ENCODE peak calls at places on chromosomes 7 and 10, in six cellular contexts. One of them, this sample, is unnamed.

GRCh38 chr7:2383543-2384274 is 19.7 kb upstream of the CHST12 start:
- DNase-seq in H54: no peak
- DNase-seq in neural crest cell: no peak
- DNase-seq in activated CD8-positive, alpha-beta memory T cell treated with anti-CD3 and anti-CD28 coated beads, Interleukin-2, amount 50 U/mL, for 48 hours: no peak
- DNase-seq in activated CD4-positive, alpha-beta T cell treated with anti-CD3 and anti-CD28 coated beads for 24 hours: no peak
- DNase-seq in hippocampal formation: peak
- DNase-seq in this sample: no peak

GRCh38 chr10:131746241-131746711 is 154.5 kb upstream of the PPP2R2D start:
- DNase-seq in H54: no peak
- DNase-seq in neural crest cell: no peak
- DNase-seq in activated CD8-positive, alpha-beta memory T cell treated with anti-CD3 and anti-CD28 coated beads, Interleukin-2, amount 50 U/mL, for 48 hours: no peak
- DNase-seq in activated CD4-positive, alpha-beta T cell treated with anti-CD3 and anti-CD28 coated beads for 24 hours: no peak
- DNase-seq in hippocampal formation: no peak
- DNase-seq in this sample: no peak

GRCh38 chr7:155208681-155209477 is 88.8 kb upstream of the INSIG1 start:
- DNase-seq in H54: peak
- DNase-seq in neural crest cell: no peak
- DNase-seq in activated CD8-positive, alpha-beta memory T cell treated with anti-CD3 and anti-CD28 coated beads, Interleukin-2, amount 50 U/mL, for 48 hours: no peak
- DNase-seq in activated CD4-positive, alpha-beta T cell treated with anti-CD3 and anti-CD28 coated beads for 24 hours: no peak
- DNase-seq in hippocampal formation: no peak
- DNase-seq in this sample: no peak

GRCh38 chr7:127667017-127667670 is 15.2 kb downstream of the SND1 start:
- DNase-seq in H54: peak
- DNase-seq in neural crest cell: no peak
- DNase-seq in activated CD8-positive, alpha-beta memory T cell treated with anti-CD3 and anti-CD28 coated beads, Interleukin-2, amount 50 U/mL, for 48 hours: no peak
- DNase-seq in activated CD4-positive, alpha-beta T cell treated with anti-CD3 and anti-CD28 coated beads for 24 hours: no peak
- DNase-seq in hippocampal formation: no peak
- DNase-seq in this sample: no peak

GRCh38 chr7:378551-379455 is 88.8 kb downstream of the FOXL3 start:
- DNase-seq in H54: no peak
- DNase-seq in neural crest cell: no peak
- DNase-seq in activated CD8-positive, alpha-beta memory T cell treated with anti-CD3 and anti-CD28 coated beads, Interleukin-2, amount 50 U/mL, for 48 hours: peak
- DNase-seq in activated CD4-positive, alpha-beta T cell treated with anti-CD3 and anti-CD28 coated beads for 24 hours: no peak
- DNase-seq in hippocampal formation: no peak
- DNase-seq in this sample: peak

GRCh38 chr10:54559498-54559897 is 241.5 kb downstream of the PCDH15 start:
- DNase-seq in H54: no peak
- DNase-seq in neural crest cell: no peak
- DNase-seq in activated CD8-positive, alpha-beta memory T cell treated with anti-CD3 and anti-CD28 coated beads, Interleukin-2, amount 50 U/mL, for 48 hours: no peak
- DNase-seq in activated CD4-positive, alpha-beta T cell treated with anti-CD3 and anti-CD28 coated beads for 24 hours: no peak
- DNase-seq in hippocampal formation: no peak
- DNase-seq in this sample: no peak

GRCh38 chr10:90451283-90451682 is 406.6 kb downstream of the HTR7 start:
- DNase-seq in H54: no peak
- DNase-seq in neural crest cell: no peak
- DNase-seq in activated CD8-positive, alpha-beta memory T cell treated with anti-CD3 and anti-CD28 coated beads, Interleukin-2, amount 50 U/mL, for 48 hours: no peak
- DNase-seq in activated CD4-positive, alpha-beta T cell treated with anti-CD3 and anti-CD28 coated beads for 24 hours: no peak
- DNase-seq in hippocampal formation: no peak
- DNase-seq in this sample: no peak

GRCh38 chr7:128005117-128005516 is 26.1 kb downstream of the LRRC4 start:
- DNase-seq in H54: no peak
- DNase-seq in neural crest cell: no peak
- DNase-seq in activated CD8-positive, alpha-beta memory T cell treated with anti-CD3 and anti-CD28 coated beads, Interleukin-2, amount 50 U/mL, for 48 hours: no peak
- DNase-seq in activated CD4-positive, alpha-beta T cell treated with anti-CD3 and anti-CD28 coated beads for 24 hours: no peak
- DNase-seq in hippocampal formation: no peak
- DNase-seq in this sample: no peak

GRCh38 chr10:101065479-101066145 is 3.8 kb downstream of the KAZALD1 start:
- DNase-seq in H54: no peak
- DNase-seq in neural crest cell: no peak
- DNase-seq in activated CD8-positive, alpha-beta memory T cell treated with anti-CD3 and anti-CD28 coated beads, Interleukin-2, amount 50 U/mL, for 48 hours: no peak
- DNase-seq in activated CD4-positive, alpha-beta T cell treated with anti-CD3 and anti-CD28 coated beads for 24 hours: no peak
- DNase-seq in hippocampal formation: no peak
- DNase-seq in this sample: no peak

GRCh38 chr10:70619271-70620019 is 16.9 kb upstream of the PRF1 start:
- DNase-seq in H54: peak
- DNase-seq in neural crest cell: no peak
- DNase-seq in activated CD8-positive, alpha-beta memory T cell treated with anti-CD3 and anti-CD28 coated beads, Interleukin-2, amount 50 U/mL, for 48 hours: no peak
- DNase-seq in activated CD4-positive, alpha-beta T cell treated with anti-CD3 and anti-CD28 coated beads for 24 hours: no peak
- DNase-seq in hippocampal formation: no peak
- DNase-seq in this sample: no peak

GRCh38 chr7:1251796-1252542 is 19.3 kb downstream of the UNCX start:
- DNase-seq in H54: no peak
- DNase-seq in neural crest cell: no peak
- DNase-seq in activated CD8-positive, alpha-beta memory T cell treated with anti-CD3 and anti-CD28 coated beads, Interleukin-2, amount 50 U/mL, for 48 hours: no peak
- DNase-seq in activated CD4-positive, alpha-beta T cell treated with anti-CD3 and anti-CD28 coated beads for 24 hours: no peak
- DNase-seq in hippocampal formation: no peak
- DNase-seq in this sample: no peak

GRCh38 chr7:134885967-134886352 is 100.3 kb upstream of the AGBL3 start:
- DNase-seq in H54: no peak
- DNase-seq in neural crest cell: no peak
- DNase-seq in activated CD8-positive, alpha-beta memory T cell treated with anti-CD3 and anti-CD28 coated beads, Interleukin-2, amount 50 U/mL, for 48 hours: no peak
- DNase-seq in activated CD4-positive, alpha-beta T cell treated with anti-CD3 and anti-CD28 coated beads for 24 hours: no peak
- DNase-seq in hippocampal formation: no peak
- DNase-seq in this sample: no peak

GRCh38 chr10:987635-987905 is 664 bp upstream of the GTPBP4 start:
- DNase-seq in H54: no peak
- DNase-seq in neural crest cell: no peak
- DNase-seq in activated CD8-positive, alpha-beta memory T cell treated with anti-CD3 and anti-CD28 coated beads, Interleukin-2, amount 50 U/mL, for 48 hours: no peak
- DNase-seq in activated CD4-positive, alpha-beta T cell treated with anti-CD3 and anti-CD28 coated beads for 24 hours: no peak
- DNase-seq in hippocampal formation: no peak
- DNase-seq in this sample: no peak

GRCh38 chr10:52191049-52191448 is 123.0 kb upstream of the DKK1 start:
- DNase-seq in H54: no peak
- DNase-seq in neural crest cell: no peak
- DNase-seq in activated CD8-positive, alpha-beta memory T cell treated with anti-CD3 and anti-CD28 coated beads, Interleukin-2, amount 50 U/mL, for 48 hours: no peak
- DNase-seq in activated CD4-positive, alpha-beta T cell treated with anti-CD3 and anti-CD28 coated beads for 24 hours: no peak
- DNase-seq in hippocampal formation: no peak
- DNase-seq in this sample: no peak

GRCh38 chr7:608954-609711 is 89.5 kb upstream of the PDGFA start:
- DNase-seq in H54: no peak
- DNase-seq in neural crest cell: no peak
- DNase-seq in activated CD8-positive, alpha-beta memory T cell treated with anti-CD3 and anti-CD28 coated beads, Interleukin-2, amount 50 U/mL, for 48 hours: no peak
- DNase-seq in activated CD4-positive, alpha-beta T cell treated with anti-CD3 and anti-CD28 coated beads for 24 hours: no peak
- DNase-seq in hippocampal formation: no peak
- DNase-seq in this sample: peak

GRCh38 chr10:126417220-126417825 is 29.0 kb upstream of the ADAM12 start:
- DNase-seq in H54: no peak
- DNase-seq in neural crest cell: no peak
- DNase-seq in activated CD8-positive, alpha-beta memory T cell treated with anti-CD3 and anti-CD28 coated beads, Interleukin-2, amount 50 U/mL, for 48 hours: no peak
- DNase-seq in activated CD4-positive, alpha-beta T cell treated with anti-CD3 and anti-CD28 coated beads for 24 hours: no peak
- DNase-seq in hippocampal formation: no peak
- DNase-seq in this sample: no peak